ENCODE peak calls at places on chromosomes 1 and 21, in five cellular contexts. One of them, this sample, is unnamed.

GRCh38 chr1:50717327-50717726 is 242.7 kb downstream of the FAF1 start:
- DNase-seq in activated CD4-positive, CD25-positive, alpha-beta regulatory T cell treated with anti-CD3 and anti-CD28 coated beads, Interleukin-2, amount 50 U/mL, for 72 hours: no peak
- DNase-seq in aorta: no peak
- DNase-seq in iris pigment epithelial cell: no peak
- DNase-seq in memory B cell: no peak
- DNase-seq in this sample: no peak

GRCh38 chr1:67429011-67429527 is 1.1 kb downstream of the SERBP1 start:
- DNase-seq in activated CD4-positive, CD25-positive, alpha-beta regulatory T cell treated with anti-CD3 and anti-CD28 coated beads, Interleukin-2, amount 50 U/mL, for 72 hours: peak; percentile 44
- DNase-seq in aorta: no peak
- DNase-seq in iris pigment epithelial cell: peak; percentile 21
- DNase-seq in memory B cell: peak; percentile 19
- DNase-seq in this sample: no peak

GRCh38 chr1:203906932-203907331 is 45.5 kb downstream of the SNRPE start:
- DNase-seq in activated CD4-positive, CD25-positive, alpha-beta regulatory T cell treated with anti-CD3 and anti-CD28 coated beads, Interleukin-2, amount 50 U/mL, for 72 hours: no peak
- DNase-seq in aorta: no peak
- DNase-seq in iris pigment epithelial cell: peak; percentile 96
- DNase-seq in memory B cell: no peak
- DNase-seq in this sample: peak; percentile 88

GRCh38 chr1:170153417-170153816 is 7.7 kb downstream of the NTMT2 start:
- DNase-seq in activated CD4-positive, CD25-positive, alpha-beta regulatory T cell treated with anti-CD3 and anti-CD28 coated beads, Interleukin-2, amount 50 U/mL, for 72 hours: no peak
- DNase-seq in aorta: no peak
- DNase-seq in iris pigment epithelial cell: no peak
- DNase-seq in memory B cell: no peak
- DNase-seq in this sample: no peak

GRCh38 chr1:17802164-17802563 is 47.0 kb downstream of the ACTL8 start:
- DNase-seq in activated CD4-positive, CD25-positive, alpha-beta regulatory T cell treated with anti-CD3 and anti-CD28 coated beads, Interleukin-2, amount 50 U/mL, for 72 hours: no peak
- DNase-seq in aorta: no peak
- DNase-seq in iris pigment epithelial cell: peak; percentile 6
- DNase-seq in memory B cell: no peak
- DNase-seq in this sample: peak; percentile 7

GRCh38 chr1:61004269-61005003 is 77.9 kb upstream of the NFIA start:
- DNase-seq in activated CD4-positive, CD25-positive, alpha-beta regulatory T cell treated with anti-CD3 and anti-CD28 coated beads, Interleukin-2, amount 50 U/mL, for 72 hours: no peak
- DNase-seq in aorta: no peak
- DNase-seq in iris pigment epithelial cell: no peak
- DNase-seq in memory B cell: no peak
- DNase-seq in this sample: no peak

GRCh38 chr1:58932820-58933598 is 149.2 kb upstream of the JUN start:
- DNase-seq in activated CD4-positive, CD25-positive, alpha-beta regulatory T cell treated with anti-CD3 and anti-CD28 coated beads, Interleukin-2, amount 50 U/mL, for 72 hours: no peak
- DNase-seq in aorta: peak; percentile 58
- DNase-seq in iris pigment epithelial cell: peak; percentile 93
- DNase-seq in memory B cell: no peak
- DNase-seq in this sample: peak; percentile 67

GRCh38 chr1:222347627-222348026 is 200.3 kb downstream of the HHIPL2 start:
- DNase-seq in activated CD4-positive, CD25-positive, alpha-beta regulatory T cell treated with anti-CD3 and anti-CD28 coated beads, Interleukin-2, amount 50 U/mL, for 72 hours: no peak
- DNase-seq in aorta: no peak
- DNase-seq in iris pigment epithelial cell: no peak
- DNase-seq in memory B cell: no peak
- DNase-seq in this sample: no peak

GRCh38 chr1:160171978-160172377 is 18.4 kb upstream of the CASQ1 start:
- DNase-seq in activated CD4-positive, CD25-positive, alpha-beta regulatory T cell treated with anti-CD3 and anti-CD28 coated beads, Interleukin-2, amount 50 U/mL, for 72 hours: no peak
- DNase-seq in aorta: no peak
- DNase-seq in iris pigment epithelial cell: no peak
- DNase-seq in memory B cell: no peak
- DNase-seq in this sample: no peak

GRCh38 chr1:151841141-151841540 is 1.5 kb upstream of the C2CD4D start:
- DNase-seq in activated CD4-positive, CD25-positive, alpha-beta regulatory T cell treated with anti-CD3 and anti-CD28 coated beads, Interleukin-2, amount 50 U/mL, for 72 hours: no peak
- DNase-seq in aorta: peak; percentile 28
- DNase-seq in iris pigment epithelial cell: peak; percentile 78
- DNase-seq in memory B cell: no peak
- DNase-seq in this sample: peak; percentile 86

GRCh38 chr1:225554216-225554812 is 98.6 kb downstream of the ENAH start:
- DNase-seq in activated CD4-positive, CD25-positive, alpha-beta regulatory T cell treated with anti-CD3 and anti-CD28 coated beads, Interleukin-2, amount 50 U/mL, for 72 hours: no peak
- DNase-seq in aorta: no peak
- DNase-seq in iris pigment epithelial cell: peak; percentile 44
- DNase-seq in memory B cell: no peak
- DNase-seq in this sample: no peak

GRCh38 chr21:25934771-25935224 is 200.0 kb downstream of the GABPA start:
- DNase-seq in activated CD4-positive, CD25-positive, alpha-beta regulatory T cell treated with anti-CD3 and anti-CD28 coated beads, Interleukin-2, amount 50 U/mL, for 72 hours: no peak
- DNase-seq in aorta: peak; percentile 86
- DNase-seq in iris pigment epithelial cell: peak; percentile 99
- DNase-seq in memory B cell: no peak
- DNase-seq in this sample: peak; percentile 90

GRCh38 chr1:1426961-1427934 is 6.2 kb upstream of the ANKRD65 start:
- DNase-seq in activated CD4-positive, CD25-positive, alpha-beta regulatory T cell treated with anti-CD3 and anti-CD28 coated beads, Interleukin-2, amount 50 U/mL, for 72 hours: peak; percentile 26
- DNase-seq in aorta: peak; percentile 46
- DNase-seq in iris pigment epithelial cell: no peak
- DNase-seq in memory B cell: no peak
- DNase-seq in this sample: no peak

GRCh38 chr1:22289251-22289995 is 146.5 kb upstream of the WNT4 start:
- DNase-seq in activated CD4-positive, CD25-positive, alpha-beta regulatory T cell treated with anti-CD3 and anti-CD28 coated beads, Interleukin-2, amount 50 U/mL, for 72 hours: no peak
- DNase-seq in aorta: no peak
- DNase-seq in iris pigment epithelial cell: peak; percentile 58
- DNase-seq in memory B cell: no peak
- DNase-seq in this sample: peak; percentile 36

GRCh38 chr1:219847215-219847855 is 81.0 kb downstream of the SLC30A10 start:
- DNase-seq in activated CD4-positive, CD25-positive, alpha-beta regulatory T cell treated with anti-CD3 and anti-CD28 coated beads, Interleukin-2, amount 50 U/mL, for 72 hours: no peak
- DNase-seq in aorta: no peak
- DNase-seq in iris pigment epithelial cell: no peak
- DNase-seq in memory B cell: no peak
- DNase-seq in this sample: no peak

GRCh38 chr1:55713516-55713915 is 498.4 kb upstream of the USP24 start:
- DNase-seq in activated CD4-positive, CD25-positive, alpha-beta regulatory T cell treated with anti-CD3 and anti-CD28 coated beads, Interleukin-2, amount 50 U/mL, for 72 hours: no peak
- DNase-seq in aorta: no peak
- DNase-seq in iris pigment epithelial cell: no peak
- DNase-seq in memory B cell: no peak
- DNase-seq in this sample: no peak

GRCh38 chr21:46581780-46582307 is 23.0 kb downstream of the S100B start:
- DNase-seq in activated CD4-positive, CD25-positive, alpha-beta regulatory T cell treated with anti-CD3 and anti-CD28 coated beads, Interleukin-2, amount 50 U/mL, for 72 hours: no peak
- DNase-seq in aorta: no peak
- DNase-seq in iris pigment epithelial cell: no peak
- DNase-seq in memory B cell: no peak
- DNase-seq in this sample: no peak

GRCh38 chr1:116390195-116390594 is 17.2 kb downstream of the ATP1A1 start:
- DNase-seq in activated CD4-positive, CD25-positive, alpha-beta regulatory T cell treated with anti-CD3 and anti-CD28 coated beads, Interleukin-2, amount 50 U/mL, for 72 hours: no peak
- DNase-seq in aorta: no peak
- DNase-seq in iris pigment epithelial cell: no peak
- DNase-seq in memory B cell: no peak
- DNase-seq in this sample: no peak

GRCh38 chr1:47797555-47797954 is 199.6 kb downstream of the TRABD2B start:
- DNase-seq in activated CD4-positive, CD25-positive, alpha-beta regulatory T cell treated with anti-CD3 and anti-CD28 coated beads, Interleukin-2, amount 50 U/mL, for 72 hours: no peak
- DNase-seq in aorta: no peak
- DNase-seq in iris pigment epithelial cell: no peak
- DNase-seq in memory B cell: no peak
- DNase-seq in this sample: no peak

This sample was measured in brain microvascular endothelial cell.